ENCODE peak calls at places on chromosomes 16 and 17, in six cellular contexts. X is NCI-H1417, L is cerebellum, E is posterior cingulate gyrus, Z is DMS 273 treated with DMSO at 0.1 percent for 48 hours, T is activated B cell treated with CpG ODN at 0.5 μM for 24 hours. M is an unnamed sample.

GRCh38 chr17:65362826-65363225 is 198.6 kb downstream of the AXIN2 start:
- DNase-seq in X (peak), L (no peak), E (no peak), Z (no peak), T (no peak), M (no peak)

GRCh38 chr17:66976781-66977201 is 12.3 kb downstream of the CACNG4 start:
- DNase-seq in X (no peak), L (no peak), E (no peak), Z (no peak), T (no peak), M (no peak)

GRCh38 chr16:86662195-86662594 is 83.8 kb downstream of the FOXL1 start:
- DNase-seq in X (no peak), L (no peak), E (no peak), Z (no peak), T (no peak), M (no peak)

GRCh38 chr16:81417210-81417609 is 27.4 kb upstream of the CMIP start:
- DNase-seq in X (no peak), L (no peak), E (no peak), Z (no peak), T (no peak), M (no peak)

GRCh38 chr17:3723188-3723555 is 531 bp upstream of the HASPIN start:
- DNase-seq in X (no peak), L (no peak), E (no peak), Z (no peak), T (no peak), M (no peak)

GRCh38 chr16:4936991-4937781 is at the start of gene PPL:
- DNase-seq in X (peak), L (peak), E (no peak), Z (no peak), T (peak), M (no peak)

GRCh38 chr16:76268824-76269223 is 8.4 kb upstream of the CNTNAP4 start:
- DNase-seq in X (no peak), L (no peak), E (no peak), Z (no peak), T (no peak), M (no peak)

GRCh38 chr17:34114174-34114573 is 140.9 kb upstream of the CCL2 start:
- DNase-seq in X (no peak), L (no peak), E (no peak), Z (no peak), T (no peak), M (no peak)

GRCh38 chr16:84378099-84378498 is 9.8 kb downstream of the ATP2C2 start:
- DNase-seq in X (no peak), L (no peak), E (no peak), Z (no peak), T (no peak), M (no peak)

GRCh38 chr16:66677179-66677578 is 19.4 kb downstream of the CMTM4 start:
- DNase-seq in X (no peak), L (no peak), E (no peak), Z (no peak), T (no peak), M (no peak)

GRCh38 chr17:7029659-7030058 is 6.2 kb upstream of the SLC16A13 start:
- DNase-seq in X (no peak), L (no peak), E (no peak), Z (no peak), T (no peak), M (no peak)

GRCh38 chr16:24853830-24854229 is 8.1 kb downstream of the SLC5A11 start:
- DNase-seq in X (no peak), L (peak), E (peak), Z (no peak), T (no peak), M (no peak)

GRCh38 chr17:17783121-17783824 is 53.5 kb downstream of the SREBF1 start:
- DNase-seq in X (peak), L (peak), E (peak), Z (peak), T (peak), M (no peak)

GRCh38 chr16:84042879-84043485 is 387 bp upstream of the SLC38A8 start:
- DNase-seq in X (peak), L (no peak), E (no peak), Z (no peak), T (no peak), M (no peak)

GRCh38 chr16:83351846-83352245 is 455.9 kb upstream of the HSBP1 start:
- DNase-seq in X (no peak), L (no peak), E (no peak), Z (no peak), T (no peak), M (no peak)

GRCh38 chr16:10088380-10088793 is 93.8 kb downstream of the GRIN2A start:
- DNase-seq in X (no peak), L (no peak), E (no peak), Z (no peak), T (no peak), M (peak)

GRCh38 chr17:62193297-62193696 is 128.2 kb upstream of the MED13 start:
- DNase-seq in X (no peak), L (no peak), E (no peak), Z (no peak), T (no peak), M (no peak)

GRCh38 chr16:81204794-81205680 is 33.5 kb upstream of the BCO1 start:
- DNase-seq in X (peak), L (peak), E (no peak), Z (peak), T (no peak), M (no peak)

GRCh38 chr16:19210175-19210924 is 42.3 kb downstream of the SYT17 start:
- DNase-seq in X (no peak), L (no peak), E (no peak), Z (no peak), T (no peak), M (no peak)

GRCh38 chr17:2692781-2693135 is 18.8 kb downstream of the CLUH start:
- DNase-seq in X (peak), L (no peak), E (no peak), Z (no peak), T (no peak), M (no peak)

GRCh38 chr17:36935681-36936454 is 1.4 kb upstream of the LHX1 start:
- DNase-seq in X (no peak), L (peak), E (no peak), Z (no peak), T (no peak), M (no peak)

GRCh38 chr17:37488607-37489196 is 989 bp upstream of the DUSP14 start:
- DNase-seq in X (peak), L (peak), E (peak), Z (peak), T (no peak), M (peak)

GRCh38 chr17:28367641-28368305 is 2.3 kb downstream of the VTN start:
- DNase-seq in X (no peak), L (no peak), E (no peak), Z (no peak), T (no peak), M (no peak)

GRCh38 chr17:76147211-76148014 is 6.4 kb upstream of the FOXJ1 start:
- DNase-seq in X (peak), L (peak), E (no peak), Z (no peak), T (no peak), M (no peak)

GRCh38 chr17:17350491-17351355 is 47.5 kb downstream of the NT5M start:
- DNase-seq in X (no peak), L (no peak), E (no peak), Z (no peak), T (no peak), M (peak)

GRCh38 chr17:56913000-56913866 is 616 bp downstream of the TRIM25 start:
- DNase-seq in X (peak), L (peak), E (no peak), Z (no peak), T (no peak), M (no peak)

GRCh38 chr17:46940692-46941404 is 17.9 kb downstream of the GOSR2 start:
- DNase-seq in X (peak), L (peak), E (peak), Z (peak), T (peak), M (no peak)

GRCh38 chr16:57994778-57995177 is 5.7 kb downstream of the ZNF319 start:
- DNase-seq in X (peak), L (no peak), E (no peak), Z (no peak), T (no peak), M (no peak)

GRCh38 chr17:36459601-36460000 is 26.9 kb upstream of the ZNHIT3 start:
- DNase-seq in X (no peak), L (no peak), E (no peak), Z (no peak), T (no peak), M (no peak)

GRCh38 chr17:47945529-47946508 is 4.4 kb downstream of the PNPO start:
- DNase-seq in X (no peak), L (peak), E (no peak), Z (no peak), T (no peak), M (no peak)

GRCh38 chr17:72338847-72339790 is 218.3 kb downstream of the SOX9 start:
- DNase-seq in X (no peak), L (no peak), E (no peak), Z (no peak), T (no peak), M (no peak)

GRCh38 chr16:86515420-86515779 is 5.1 kb downstream of the FOXF1 start:
- DNase-seq in X (no peak), L (no peak), E (no peak), Z (no peak), T (no peak), M (no peak)

GRCh38 chr17:81553616-81554181 is 1.5 kb upstream of the FAAP100 start:
- DNase-seq in X (peak), L (no peak), E (no peak), Z (no peak), T (no peak), M (no peak)

GRCh38 chr17:44122825-44123355 is 551 bp downstream of the HDAC5 start:
- DNase-seq in X (no peak), L (no peak), E (no peak), Z (no peak), T (no peak), M (peak)

GRCh38 chr17:45013021-45013997 is 38.1 kb downstream of the DCAKD start:
- DNase-seq in X (peak), L (no peak), E (no peak), Z (peak), T (no peak), M (no peak)

GRCh38 chr16:48892884-48893283 is 282.9 kb upstream of the N4BP1 start:
- DNase-seq in X (no peak), L (no peak), E (no peak), Z (no peak), T (no peak), M (no peak)

GRCh38 chr17:35605753-35606152 is 18.6 kb downstream of the AP2B1 start:
- DNase-seq in X (no peak), L (no peak), E (no peak), Z (no peak), T (no peak), M (no peak)

M was measured in coronary artery.